ENCODE peak calls at places on chromosomes 6 and 20, in five cellular contexts. M is HepG2, P is transverse colon, U is GM12878, O is stomach. A is an unnamed sample.

GRCh38 chr6:18528084-18528743 is 141.1 kb downstream of the RNF144B start:
- DNase-seq in U (no peak), O (no peak), P (no peak), M (no peak), A (no peak)

GRCh38 chr6:150418825-150419594 is 50.2 kb downstream of the IYD start:
- DNase-seq in M (peak; percentile 21), U (no peak), O (peak; percentile 71), P (peak; percentile 77), A (peak; percentile 36)

GRCh38 chr20:37278966-37279590 is 10.4 kb upstream of the MANBAL start:
- DNase-seq in P (no peak), U (no peak), M (no peak), O (no peak), A (no peak)

GRCh38 chr6:155142902-155143609 is 120.8 kb upstream of the CLDN20 start:
- DNase-seq in P (no peak), U (no peak), M (no peak), O (no peak), A (no peak)

GRCh38 chr20:4026093-4026601 is 10.8 kb upstream of the RNF24 start:
- DNase-seq in O (no peak), P (no peak), M (peak; percentile 29), U (no peak), A (no peak)

GRCh38 chr6:161417712-161418457 is 144.0 kb upstream of the AGPAT4 start:
- DNase-seq in P (no peak), U (no peak), O (no peak), M (no peak), A (peak; percentile 38)

GRCh38 chr6:83108378-83108777 is 40.9 kb downstream of the DOP1A start:
- DNase-seq in P (no peak), M (no peak), O (no peak), U (no peak), A (no peak)

GRCh38 chr6:105401247-105402089 is 1.4 kb downstream of the PREP start:
- DNase-seq in M (no peak), O (no peak), P (no peak), U (no peak), A (no peak)

GRCh38 chr6:37308084-37308817 is 45.5 kb upstream of the RNF8 start:
- DNase-seq in M (no peak), P (no peak), U (no peak), O (no peak), A (no peak)

GRCh38 chr20:45911486-45912343 is at the start of gene PLTP:
- DNase-seq in O (peak; percentile 58), U (no peak), M (no peak), P (peak; percentile 60), A (peak; percentile 58)

GRCh38 chr20:46206025-46206424 is 87.9 kb downstream of the CD40 start:
- DNase-seq in P (peak; percentile 29), M (no peak), O (peak; percentile 33), U (peak; percentile 12), A (no peak)

GRCh38 chr6:30113377-30113759 is 478 bp upstream of the TRIM31 start:
- DNase-seq in O (no peak), U (no peak), P (no peak), M (no peak), A (no peak)

GRCh38 chr6:30107756-30108155 is 5.1 kb downstream of the TRIM31 start:
- DNase-seq in P (no peak), M (no peak), U (no peak), O (no peak), A (no peak)

GRCh38 chr6:30113843-30114242 is 953 bp upstream of the TRIM31 start:
- DNase-seq in M (no peak), P (no peak), O (no peak), U (no peak), A (no peak)

GRCh38 chr6:30112402-30113376 is at the start of gene TRIM31:
- DNase-seq in P (no peak), M (peak; percentile 79), U (peak; percentile 55), O (no peak), A (no peak)

DNA sequence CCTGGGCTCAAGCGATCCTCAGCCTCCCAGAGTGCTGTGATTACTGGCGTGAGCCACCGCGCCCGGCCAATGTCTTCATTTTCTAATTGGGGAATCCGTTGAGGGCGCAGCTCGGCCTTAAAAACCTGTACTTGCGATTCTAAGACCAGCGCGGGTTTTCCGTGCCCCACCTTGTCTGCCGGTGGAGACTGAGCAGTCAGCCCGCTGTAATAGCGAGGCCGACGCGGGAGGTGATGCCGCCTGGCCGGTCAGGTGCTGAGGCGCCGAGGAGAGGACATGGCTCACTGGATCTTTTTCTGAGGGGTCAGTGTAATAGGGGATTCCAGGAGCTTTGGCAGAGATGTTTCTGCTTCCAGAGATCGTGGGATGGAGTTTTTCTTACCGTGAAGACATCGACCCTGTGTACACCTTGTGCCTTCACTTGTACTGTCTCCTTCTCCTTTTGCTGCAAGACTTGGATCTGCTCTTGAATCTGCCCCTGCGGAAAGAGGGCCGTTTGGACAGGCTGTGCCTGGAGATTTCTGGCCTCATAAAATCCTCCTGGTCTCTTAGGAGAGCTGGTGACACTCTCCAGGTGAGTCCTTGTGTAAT is 1.5 kb downstream of the TRIM31 start:
- DNase-seq in P (no peak), U (no peak), O (no peak), M (no peak), A (no peak)
- H3K27me3 ChIP-seq in P (peaks cover 35% of the 10 kb centered on the region), U (no peaks in the 10 kb centered on the region), O (no peaks in the 10 kb centered on the region), M (no peaks in the 10 kb centered on the region), A (peaks cover 86% of the 10 kb centered on the region)

GRCh38 chr20:35541118-35541782 is 628 bp upstream of the ERGIC3 start:
- DNase-seq in M (no peak), U (no peak), P (no peak), O (no peak), A (no peak)

GRCh38 chr20:35544436-35544835 is 2.6 kb downstream of the ERGIC3 start:
- DNase-seq in U (no peak), P (no peak), O (no peak), M (no peak), A (no peak)

GRCh38 chr20:35539756-35540212 is 2.1 kb upstream of the ERGIC3 start:
- DNase-seq in P (peak; percentile 69), U (peak; percentile 70), O (peak; percentile 91), M (peak; percentile 97), A (no peak)

GRCh38 chr20:35542990-35543389 is 1.1 kb downstream of the ERGIC3 start:
- DNase-seq in P (no peak), M (no peak), O (no peak), U (no peak), A (no peak)

DNA sequence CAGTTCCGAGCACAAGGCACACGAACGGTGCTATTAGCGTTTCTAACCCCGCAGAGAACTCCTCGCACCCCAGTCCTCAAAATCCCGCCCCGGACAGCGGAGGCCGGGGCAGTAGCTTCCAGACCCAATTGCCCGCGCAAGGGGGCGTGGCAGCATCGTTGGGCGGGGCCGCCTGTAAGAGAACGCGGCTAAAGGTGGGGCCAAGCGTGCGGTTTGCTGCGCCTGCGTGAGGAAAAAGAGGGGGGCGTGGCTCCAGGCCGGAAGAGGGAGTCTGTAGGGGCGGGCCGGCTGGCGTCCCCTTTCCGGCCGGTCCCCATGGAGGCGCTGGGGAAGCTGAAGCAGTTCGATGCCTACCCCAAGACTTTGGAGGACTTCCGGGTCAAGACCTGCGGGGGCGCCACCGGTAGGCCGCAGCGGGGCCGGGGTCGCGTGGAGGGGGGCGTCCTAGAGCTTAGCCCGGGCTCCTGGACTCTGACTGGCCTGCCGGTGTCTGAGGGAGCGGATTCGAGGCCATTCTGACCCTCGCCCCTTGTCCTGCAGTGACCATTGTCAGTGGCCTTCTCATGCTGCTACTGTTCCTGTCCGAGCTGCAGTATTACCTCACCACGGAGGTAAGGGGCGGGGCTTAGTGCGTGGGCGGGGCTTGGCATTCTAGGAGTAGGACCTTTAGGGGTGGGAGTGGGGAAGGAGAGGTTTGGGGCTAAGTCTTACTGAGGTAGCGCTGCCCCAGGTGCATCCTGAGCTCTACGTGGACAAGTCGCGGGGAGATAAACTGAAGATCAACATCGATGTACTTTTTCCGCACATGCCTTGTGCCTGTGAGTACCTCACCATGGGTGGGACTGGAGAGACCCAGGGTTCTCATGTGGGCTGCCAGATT is at the start of gene ERGIC3:
- DNase-seq in U (peak; percentile 77), O (peak; percentile 98), P (peak; percentile 99), M (peak; percentile 97), A (peak; percentile 95)
- TF ChIP-seq POLR2A in U (peak; percentile 78), O (no peak), P (peak; percentile 74), M (peak; percentile 92), A (no peak)

DNA sequence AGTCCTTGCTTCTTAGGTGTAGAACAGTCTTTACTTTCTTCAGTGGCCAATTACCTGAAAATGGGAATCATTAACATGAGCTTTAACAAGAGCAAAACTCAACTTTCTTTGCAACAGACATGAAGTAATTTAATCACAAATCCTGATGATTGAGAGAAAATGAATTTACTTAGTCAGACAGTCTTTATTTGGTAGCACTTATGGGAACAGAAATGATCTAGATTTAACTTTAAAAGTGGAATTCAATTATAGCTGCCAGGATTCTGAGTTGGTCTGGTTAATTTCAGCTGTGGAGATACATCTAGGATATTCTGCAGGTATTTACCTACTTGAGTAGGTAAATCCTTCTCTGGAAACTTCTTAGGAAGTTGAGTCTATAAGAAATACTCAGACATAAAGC is 444.3 kb upstream of the PLCB4 start:
- DNase-seq in M (no peak), P (no peak), O (no peak), U (no peak), A (no peak)
- TF ChIP-seq EP300 in M (no peak), P (no peak), O (no peak), U (no peak), A (no peak)

GRCh38 chr6:70289299-70289698 is 13.6 kb downstream of the COL9A1 start:
- DNase-seq in O (no peak), M (peak; percentile 14), U (no peak), P (no peak), A (no peak)
- H3K27me3 ChIP-seq in O (no peaks in the 10 kb centered on the region), M (peaks cover 2% of the 10 kb centered on the region), U (peaks cover 2% of the 10 kb centered on the region), P (peaks cover 8% of the 10 kb centered on the region), A (peaks cover 6% of the 10 kb centered on the region)